ENCODE peak calls at places on chromosomes 16 and 17, in six cellular contexts. S is endothelial cell of umbilical vein, H is GM20000, V is gastrocnemius medialis, N is T47D, I is Right ventricle myocardium superior. K is an unnamed sample.

GRCh38 chr17:44397479-44398440 is 8.3 kb upstream of the ITGA2B start:
- DNase-seq in S (no peak), H (no peak), V (no peak), N (no peak), I (no peak), K (no peak)

GRCh38 chr17:50501054-50501453 is 7.2 kb upstream of the MYCBPAP start:
- DNase-seq in S (peak), H (no peak), V (no peak), N (peak), I (no peak), K (no peak)

GRCh38 chr16:90084215-90084614 is 7.1 kb upstream of the PRDM7 start:
- DNase-seq in S (no peak), H (no peak), V (no peak), N (no peak), I (no peak), K (no peak)

GRCh38 chr16:4111748-4112696 is 4.2 kb downstream of the ADCY9 start:
- DNase-seq in S (no peak), H (no peak), V (peak), N (peak), I (no peak), K (no peak)

GRCh38 chr17:28306954-28307401 is 12.0 kb upstream of the TMEM97 start:
- DNase-seq in S (no peak), H (no peak), V (no peak), N (no peak), I (no peak), K (no peak)

GRCh38 chr16:57807968-57808528 is 5.8 kb upstream of the KIFC3 start:
- DNase-seq in S (peak), H (peak), V (peak), N (peak), I (peak), K (peak)

GRCh38 chr17:7582401-7583252 is 1.0 kb upstream of the MPDU1 start:
- DNase-seq in S (no peak), H (no peak), V (no peak), N (no peak), I (no peak), K (no peak)

GRCh38 chr17:82848022-82848592 is 8.3 kb upstream of the ZNF750 start:
- DNase-seq in S (peak), H (no peak), V (peak), N (no peak), I (peak), K (peak)

GRCh38 chr17:34683390-34683789 is 104.0 kb downstream of the TMEM132E start:
- DNase-seq in S (no peak), H (no peak), V (no peak), N (no peak), I (no peak), K (no peak)

K was measured in GM04504.